ENCODE peak calls at places on chromosome 11, in ten cellular contexts. O is fibroblast of lung, M is GM23248, N is mesenchymal stem cell, P is neuronal stem cell, Q is MM.1S, K is endodermal cell, E is keratinocyte, U is endothelial cell of umbilical vein, X is K562. D is an unnamed sample. For H3K4me1, the result is how much of the 10 kb centered on the place peaks cover.

GRCh38 chr11:47055534-47055933 is 119.0 kb downstream of the CSTPP1 start:
- DNase-seq in O (no peak), N (no peak), P (no peak), Q (no peak), K (no peak), E (no peak), U (no peak), M (no peak), X (no peak), D (no peak)

GRCh38 chr11:96299155-96299883 is 43.7 kb downstream of the MAML2 start:
- DNase-seq in K (no peak), Q (no peak), O (no peak), M (peak), N (no peak), P (no peak), U (no peak), E (no peak), X (no peak), D (peak)

GRCh38 chr11:108115495-108116140 is 5.7 kb upstream of the ACAT1 start:
- DNase-seq in Q (no peak), O (peak), E (no peak), X (no peak), K (peak), U (peak), P (peak), N (peak), M (peak), D (peak)

GRCh38 chr11:61023086-61024035 is 51.9 kb downstream of the CD6 start:
- DNase-seq in O (no peak), Q (no peak), K (no peak), E (no peak), X (no peak), N (no peak), M (no peak), U (no peak), P (no peak), D (no peak)

GRCh38 chr11:71485466-71485865 is 32.5 kb downstream of the NADSYN1 start:
- DNase-seq in P (no peak), E (no peak), O (no peak), X (no peak), Q (no peak), N (no peak), U (no peak), M (no peak), K (no peak), D (no peak)

GRCh38 chr11:111736191-111736590 is 30.0 kb downstream of the PPP2R1B start:
- DNase-seq in O (peak), Q (no peak), P (no peak), U (no peak), X (no peak), N (no peak), M (peak), E (no peak), K (no peak), D (no peak)

GRCh38 chr11:35256296-35256695 is 117.3 kb downstream of the CD44 start:
- DNase-seq in O (no peak), M (no peak), P (no peak), Q (no peak), X (no peak), U (no peak), E (no peak), K (no peak), N (no peak), D (no peak)

GRCh38 chr11:34397120-34397519 is 39.3 kb upstream of the ABTB2 start:
- DNase-seq in K (no peak), N (no peak), Q (no peak), E (no peak), O (no peak), P (no peak), U (no peak), M (no peak), X (peak), D (no peak)

GRCh38 chr11:6300325-6300724 is 20.0 kb downstream of the CAVIN3 start:
- DNase-seq in X (no peak), Q (no peak), K (no peak), P (no peak), E (no peak), M (no peak), O (no peak), N (no peak), U (no peak), D (no peak)

GRCh38 chr11:22466809-22467208 is 128.6 kb downstream of the SLC17A6 start:
- DNase-seq in Q (no peak), O (peak), N (peak), K (no peak), E (peak), U (no peak), M (peak), X (no peak), P (no peak), D (no peak)

GRCh38 chr11:28679795-28680194 is 571.6 kb downstream of the METTL15 start:
- DNase-seq in K (no peak), N (peak), P (no peak), Q (no peak), O (peak), E (no peak), X (no peak), U (no peak), M (peak), D (no peak)

GRCh38 chr11:67468509-67468834 is 579 bp downstream of the TMEM134 start:
- DNase-seq in O (no peak), P (no peak), U (no peak), N (no peak), Q (no peak), E (no peak), M (no peak), X (no peak), K (peak), D (peak)

GRCh38 chr11:28298209-28298608 is 190.0 kb downstream of the METTL15 start:
- DNase-seq in U (no peak), M (no peak), N (no peak), O (no peak), E (no peak), X (no peak), P (no peak), K (no peak), Q (no peak), D (no peak)

GRCh38 chr11:76408171-76408965 is 27.2 kb downstream of the GVQW3 start:
- DNase-seq in N (peak), U (peak), O (no peak), E (no peak), X (no peak), P (no peak), K (peak), M (no peak), Q (no peak), D (no peak)

GRCh38 chr11:90288207-90288821 is 65.5 kb upstream of the CHORDC1 start:
- DNase-seq in X (peak), Q (peak), P (peak), K (no peak), O (peak), E (no peak), U (peak), M (peak), N (peak), D (no peak)

GRCh38 chr11:132200303-132200936 is 830.0 kb downstream of the NTM start:
- DNase-seq in U (no peak), X (no peak), O (no peak), P (no peak), N (no peak), Q (no peak), K (peak), M (no peak), E (no peak), D (no peak)

GRCh38 chr11:102142333-102142732 is 32.1 kb downstream of the YAP1 start:
- DNase-seq in Q (no peak), K (no peak), P (no peak), N (no peak), O (peak), X (no peak), M (peak), U (no peak), E (no peak), D (no peak)

GRCh38 chr11:125724125-125724524 is 22.0 kb upstream of the PATE1 start:
- DNase-seq in E (no peak), K (peak), U (peak), Q (no peak), M (peak), X (peak), N (no peak), O (peak), P (no peak), D (no peak)

GRCh38 chr11:62613275-62613864 is 313 bp downstream of the ROM1 start:
- DNase-seq in P (no peak), K (no peak), O (no peak), M (peak), X (no peak), E (no peak), U (no peak), Q (no peak), N (no peak), D (no peak)

GRCh38 chr11:121466063-121466794 is 13.5 kb upstream of the SORL1-AS1 start:
- DNase-seq in N (peak), P (no peak), Q (no peak), E (peak), K (peak), M (peak), U (no peak), X (no peak), O (peak), D (peak)
- H3K4me1 ChIP-seq in N (under half), P (under half), Q (under half), E (half or more), K (under half), M (under half), U (under half), X (under half), O (under half), D (under half)

DNA sequence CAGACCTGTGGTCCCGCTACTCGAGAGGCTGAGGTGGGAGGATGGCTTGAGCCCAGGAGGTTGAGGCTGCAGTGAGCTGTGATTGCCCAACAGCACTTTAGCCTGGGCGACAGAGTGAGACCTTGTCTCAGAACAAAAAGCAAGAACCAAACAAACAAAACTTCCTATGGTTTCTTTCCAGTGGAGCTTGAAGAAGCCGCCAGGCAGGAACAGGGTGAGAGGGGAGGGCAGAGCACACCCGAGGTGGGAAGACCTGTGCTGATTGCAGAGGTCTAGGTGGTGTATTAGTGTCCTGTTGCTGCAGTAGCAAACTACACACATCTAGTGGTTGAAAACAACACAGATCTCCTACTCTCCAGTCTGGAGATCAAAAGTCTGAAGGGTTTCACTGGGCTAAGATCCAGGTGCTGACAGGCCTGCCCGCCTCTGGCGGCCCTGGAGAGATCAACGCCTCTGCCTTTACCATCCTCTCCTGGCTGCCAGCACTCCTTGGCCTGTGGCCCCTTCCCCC is 10.5 kb downstream of the ARHGEF17 start:
- DNase-seq in E (no peak), X (no peak), O (no peak), K (no peak), P (no peak), U (no peak), M (no peak), N (no peak), Q (no peak), D (no peak)
- H3K9ac ChIP-seq in E (no peak), X (no peak), O (no peak), K (no peak), P (no peak), U (no peak), M (no peak), N (no peak), Q (no peak), D (peak)

GRCh38 chr11:128608732-128609131 is 21.4 kb upstream of the ETS1 start:
- DNase-seq in M (no peak), E (no peak), K (no peak), N (no peak), Q (peak), X (no peak), O (no peak), P (no peak), U (no peak), D (no peak)
- H3K4me1 ChIP-seq in M (under half), E (under half), K (under half), N (under half), Q (half or more), X (under half), O (under half), P (under half), U (under half), D (under half)

DNA sequence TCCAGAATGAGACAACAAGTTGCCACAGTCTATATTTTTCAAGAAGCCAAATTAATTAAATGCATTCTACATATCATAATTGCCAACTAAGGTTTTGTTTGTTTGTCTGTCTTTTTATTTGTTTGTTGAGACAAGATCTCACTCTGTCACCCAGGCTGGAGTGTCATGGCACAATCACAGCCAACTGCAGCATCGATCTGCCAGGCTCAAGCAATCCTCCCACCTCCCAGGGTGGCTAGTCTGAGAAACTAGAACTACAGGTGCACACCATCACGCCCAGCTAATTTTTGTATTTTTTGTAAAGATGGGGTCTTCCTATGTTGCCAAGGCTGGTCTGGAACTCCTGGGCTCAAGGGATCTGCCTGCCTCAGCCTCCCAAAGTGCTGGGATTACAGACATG is 140.0 kb downstream of the LRRC4C start:
- DNase-seq in Q (no peak), K (no peak), X (no peak), P (no peak), U (no peak), M (no peak), E (no peak), O (no peak), N (no peak), D (no peak)
- H3K9ac ChIP-seq in Q (no peak), K (no peak), X (no peak), P (no peak), U (no peak), M (no peak), E (no peak), O (no peak), N (no peak), D (no peak)

GRCh38 chr11:792535-792821 is 2.6 kb upstream of the CEND1 start:
- DNase-seq in N (no peak), E (no peak), M (no peak), O (no peak), P (no peak), K (no peak), X (no peak), U (no peak), Q (no peak), D (no peak)
- H3K4me1 ChIP-seq in N (under half), E (under half), M (under half), O (under half), P (under half), K (under half), X (half or more), U (under half), Q (under half), D (under half)

GRCh38 chr11:66158156-66158555 is 88.1 kb downstream of the PACS1 start:
- DNase-seq in N (no peak), P (no peak), E (no peak), X (no peak), U (no peak), K (no peak), O (no peak), M (no peak), Q (no peak), D (no peak)

GRCh38 chr11:66157182-66157864 is 87.3 kb downstream of the PACS1 start:
- DNase-seq in P (no peak), M (peak), E (no peak), X (peak), Q (peak), K (no peak), N (no peak), U (peak), O (peak), D (no peak)

GRCh38 chr11:66159585-66159984 is 89.5 kb downstream of the PACS1 start:
- DNase-seq in U (no peak), N (peak), E (no peak), X (no peak), P (no peak), O (no peak), K (no peak), Q (no peak), M (no peak), D (no peak)

GRCh38 chr11:66155387-66156073 is 85.5 kb downstream of the PACS1 start:
- DNase-seq in E (no peak), X (no peak), P (no peak), Q (no peak), N (no peak), K (no peak), M (no peak), O (no peak), U (no peak), D (no peak)

GRCh38 chr11:66160709-66161108 is 90.6 kb downstream of the PACS1 start:
- DNase-seq in E (no peak), Q (no peak), X (no peak), U (no peak), O (no peak), M (no peak), K (no peak), N (no peak), P (no peak), D (no peak)
- H3K9ac ChIP-seq in E (no peak), Q (no peak), X (no peak), U (no peak), O (no peak), M (no peak), K (no peak), N (no peak), P (no peak), D (no peak)

DNA sequence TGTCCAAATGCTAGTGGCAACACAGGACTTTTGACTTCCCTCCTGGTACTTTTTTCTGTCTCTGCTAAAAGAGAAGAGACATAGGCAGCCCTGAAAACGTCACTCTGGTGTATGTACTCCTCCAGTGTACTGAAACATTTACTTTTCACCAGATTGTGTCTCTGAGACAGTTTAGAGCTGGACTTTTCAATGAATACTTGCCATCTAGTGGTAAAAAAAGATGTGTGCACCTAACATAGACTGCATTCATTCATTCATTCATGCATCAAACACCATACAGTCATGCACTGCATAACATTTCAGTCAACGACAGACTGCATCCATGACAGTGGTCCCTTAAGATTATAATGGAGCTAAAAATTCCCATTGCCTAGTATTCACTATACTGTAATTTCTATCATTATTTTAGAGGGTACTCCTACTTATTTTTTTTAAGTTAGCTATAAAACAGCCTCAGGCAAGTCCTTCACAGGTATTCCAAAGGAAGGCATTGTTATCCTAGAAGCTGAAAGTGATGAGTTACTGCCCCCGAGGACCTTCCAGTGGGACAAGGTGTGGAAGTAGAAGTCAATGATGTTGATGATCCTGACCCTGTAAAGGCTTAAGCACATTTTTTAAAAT is 186.2 kb downstream of the SPON1 start:
- DNase-seq in O (peak), M (peak), P (no peak), Q (peak), K (no peak), U (peak), X (no peak), E (no peak), N (peak), D (no peak)
- H3K4me1 ChIP-seq in O (under half), M (under half), P (under half), Q (under half), K (under half), U (under half), X (under half), E (under half), N (under half), D (under half)

GRCh38 chr11:64745219-64745522 is 1.2 kb upstream of the RASGRP2 start:
- DNase-seq in E (no peak), Q (no peak), N (no peak), K (peak), O (no peak), P (no peak), X (no peak), M (no peak), U (peak), D (peak)

GRCh38 chr11:64742940-64743590 is 877 bp downstream of the RASGRP2 start:
- DNase-seq in M (peak), P (no peak), O (no peak), U (peak), E (no peak), K (peak), N (peak), X (peak), Q (peak), D (peak)

GRCh38 chr11:64743591-64744543 is at the start of gene RASGRP2:
- DNase-seq in P (no peak), K (peak), Q (no peak), N (peak), E (no peak), O (no peak), M (peak), U (peak), X (peak), D (peak)

GRCh38 chr11:64745523-64746328 is 1.8 kb upstream of the RASGRP2 start:
- DNase-seq in K (peak), N (peak), M (peak), E (no peak), Q (no peak), O (peak), P (peak), X (peak), U (peak), D (peak)

GRCh38 chr11:64744544-64745218 is 739 bp upstream of the RASGRP2 start:
- DNase-seq in E (no peak), N (no peak), O (no peak), K (no peak), P (no peak), U (no peak), X (peak), Q (no peak), M (no peak), D (no peak)
- H3K9ac ChIP-seq in E (no peak), N (no peak), O (no peak), K (no peak), P (peak), U (no peak), X (peak), Q (no peak), M (no peak), D (peak)

GRCh38 chr11:85318573-85318972 is 308.6 kb downstream of the DLG2 start:
- DNase-seq in O (no peak), X (no peak), P (no peak), U (no peak), E (no peak), M (no peak), N (no peak), K (no peak), Q (no peak), D (no peak)

GRCh38 chr11:85310479-85310878 is 316.7 kb downstream of the DLG2 start:
- DNase-seq in X (no peak), O (no peak), K (no peak), M (no peak), P (no peak), E (no peak), N (no peak), Q (no peak), U (no peak), D (no peak)

GRCh38 chr11:85316967-85317366 is 310.2 kb downstream of the DLG2 start:
- DNase-seq in U (no peak), M (no peak), X (no peak), K (no peak), P (no peak), Q (no peak), N (no peak), E (no peak), O (no peak), D (no peak)

DNA sequence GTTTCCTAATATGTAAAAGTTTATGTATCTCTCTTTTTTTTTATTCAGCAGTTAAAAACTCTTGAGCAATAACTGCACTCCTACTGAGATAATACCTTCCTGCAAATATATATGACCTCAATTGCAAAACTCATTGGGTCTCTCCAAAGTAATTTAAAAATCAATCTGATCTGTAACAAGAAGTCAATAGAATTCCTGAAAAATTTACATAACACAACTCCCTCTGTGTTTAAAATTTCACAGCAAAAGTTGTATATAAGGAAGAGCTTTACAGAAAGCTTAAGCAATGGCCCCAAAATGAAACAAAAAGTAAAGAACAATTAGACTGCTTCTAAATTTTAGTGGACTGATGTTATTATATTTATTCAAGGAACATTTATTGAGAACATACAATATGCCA is 313.4 kb downstream of the DLG2 start:
- DNase-seq in Q (no peak), P (no peak), X (no peak), O (no peak), N (no peak), K (no peak), E (no peak), M (no peak), U (no peak), D (no peak)
- H3K4me1 ChIP-seq in Q (under half), P (under half), X (under half), O (under half), N (under half), K (under half), E (under half), M (under half), U (under half), D (under half)

D was measured in colonic mucosa.